ENCODE peak calls at places on chromosome 5, in four cellular contexts. One of them, this sample, is unnamed. For H3K27me3, the result is how much of the 10 kb centered on the place peaks cover.

GRCh38 chr5:15499528-15500325 is at the start of gene FBXL7:
- DNase-seq in uterus: peak
- DNase-seq in heart left ventricle: peak
- DNase-seq in neural progenitor cell: peak
- DNase-seq in this sample: peak

GRCh38 chr5:153513171-153513570 is 22.7 kb downstream of the GRIA1 start:
- DNase-seq in uterus: no peak
- DNase-seq in neural progenitor cell: no peak
- DNase-seq in heart left ventricle: no peak
- DNase-seq in this sample: peak

GRCh38 chr5:58450811-58451629 is 8.9 kb downstream of the PLK2 start:
- DNase-seq in neural progenitor cell: no peak
- DNase-seq in heart left ventricle: no peak
- DNase-seq in uterus: no peak
- DNase-seq in this sample: peak

GRCh38 chr5:76547242-76547890 is 75.8 kb downstream of the F2RL2 start:
- DNase-seq in heart left ventricle: no peak
- DNase-seq in uterus: no peak
- DNase-seq in neural progenitor cell: no peak
- DNase-seq in this sample: peak

GRCh38 chr5:33855396-33855795 is 36.4 kb downstream of the ADAMTS12 start:
- DNase-seq in neural progenitor cell: no peak
- DNase-seq in uterus: no peak
- DNase-seq in heart left ventricle: no peak
- DNase-seq in this sample: no peak

GRCh38 chr5:31962321-31962720 is 211.8 kb downstream of the GOLPH3 start:
- DNase-seq in neural progenitor cell: no peak
- DNase-seq in uterus: peak
- DNase-seq in heart left ventricle: no peak
- DNase-seq in this sample: no peak

GRCh38 chr5:68875351-68875750 is 218.5 kb upstream of the SLC30A5 start:
- DNase-seq in uterus: no peak
- DNase-seq in heart left ventricle: no peak
- DNase-seq in neural progenitor cell: no peak
- DNase-seq in this sample: no peak

GRCh38 chr5:145697251-145698016 is 137.7 kb downstream of the PRELID2 start:
- DNase-seq in neural progenitor cell: peak
- DNase-seq in uterus: no peak
- DNase-seq in heart left ventricle: no peak
- DNase-seq in this sample: peak

GRCh38 chr5:74851026-74851425 is 15.2 kb downstream of the FAM169A start:
- DNase-seq in uterus: no peak
- DNase-seq in heart left ventricle: no peak
- DNase-seq in neural progenitor cell: no peak
- DNase-seq in this sample: no peak

GRCh38 chr5:96816430-96816939 is 8.7 kb upstream of the ERAP1 start:
- DNase-seq in uterus: no peak
- DNase-seq in heart left ventricle: no peak
- DNase-seq in neural progenitor cell: no peak
- DNase-seq in this sample: peak

GRCh38 chr5:73693573-73694061 is 67.6 kb downstream of the ARHGEF28 start:
- DNase-seq in uterus: no peak
- DNase-seq in neural progenitor cell: peak
- DNase-seq in heart left ventricle: no peak
- DNase-seq in this sample: peak

GRCh38 chr5:96780626-96781025 is 27.1 kb downstream of the ERAP1 start:
- DNase-seq in neural progenitor cell: no peak
- DNase-seq in uterus: no peak
- DNase-seq in heart left ventricle: no peak
- DNase-seq in this sample: peak

GRCh38 chr5:172733179-172733973 is 37.6 kb downstream of the DUSP1 start:
- DNase-seq in neural progenitor cell: peak
- DNase-seq in heart left ventricle: peak
- DNase-seq in uterus: peak
- DNase-seq in this sample: peak

GRCh38 chr5:53730938-53731337 is 170.5 kb downstream of the NDUFS4 start:
- DNase-seq in heart left ventricle: no peak
- DNase-seq in uterus: no peak
- DNase-seq in neural progenitor cell: no peak
- DNase-seq in this sample: no peak

GRCh38 chr5:20476016-20476415 is 488.0 kb upstream of the CDH18 start:
- DNase-seq in neural progenitor cell: no peak
- DNase-seq in uterus: no peak
- DNase-seq in heart left ventricle: no peak
- DNase-seq in this sample: peak

GRCh38 chr5:61098251-61098650 is 64.0 kb downstream of the SMIM15 start:
- DNase-seq in uterus: no peak
- DNase-seq in neural progenitor cell: no peak
- DNase-seq in heart left ventricle: no peak
- DNase-seq in this sample: no peak

GRCh38 chr5:153222956-153223355 is 267.5 kb upstream of the GRIA1 start:
- DNase-seq in neural progenitor cell: no peak
- DNase-seq in uterus: no peak
- DNase-seq in heart left ventricle: no peak
- DNase-seq in this sample: peak

GRCh38 chr5:79505138-79505537 is 8.8 kb downstream of the HOMER1 start:
- DNase-seq in heart left ventricle: no peak
- DNase-seq in neural progenitor cell: no peak
- DNase-seq in uterus: no peak
- DNase-seq in this sample: no peak

GRCh38 chr5:137359941-137360340 is 139.2 kb downstream of the SPOCK1 start:
- DNase-seq in neural progenitor cell: no peak
- DNase-seq in heart left ventricle: no peak
- DNase-seq in uterus: no peak
- DNase-seq in this sample: no peak

GRCh38 chr5:155418960-155419579 is 405.5 kb downstream of the KIF4B start:
- DNase-seq in uterus: no peak
- DNase-seq in neural progenitor cell: no peak
- DNase-seq in heart left ventricle: no peak
- DNase-seq in this sample: no peak

GRCh38 chr5:3356016-3356415 is 239.6 kb upstream of the IRX1 start:
- DNase-seq in heart left ventricle: no peak
- DNase-seq in uterus: no peak
- DNase-seq in neural progenitor cell: no peak
- DNase-seq in this sample: no peak

GRCh38 chr5:143931389-143931984 is 119.5 kb downstream of the HMHB1 start:
- DNase-seq in uterus: no peak
- DNase-seq in heart left ventricle: no peak
- DNase-seq in neural progenitor cell: peak
- DNase-seq in this sample: no peak

GRCh38 chr5:107542831-107543231 is 127.9 kb downstream of the EFNA5 start:
- DNase-seq in neural progenitor cell: no peak
- DNase-seq in uterus: peak
- DNase-seq in heart left ventricle: peak
- DNase-seq in this sample: peak

GRCh38 chr5:113358696-113359095 is 76.1 kb downstream of the TSSK1B start:
- DNase-seq in uterus: no peak
- DNase-seq in heart left ventricle: no peak
- DNase-seq in neural progenitor cell: no peak
- DNase-seq in this sample: no peak

GRCh38 chr5:82405166-82405565 is 127.0 kb upstream of the RPS23 start:
- DNase-seq in uterus: no peak
- DNase-seq in heart left ventricle: no peak
- DNase-seq in neural progenitor cell: no peak
- DNase-seq in this sample: peak

GRCh38 chr5:53302524-53302923 is 177.9 kb upstream of the FST start:
- DNase-seq in uterus: no peak
- DNase-seq in heart left ventricle: no peak
- DNase-seq in neural progenitor cell: no peak
- DNase-seq in this sample: peak

GRCh38 chr5:135332519-135333150 is 66.4 kb downstream of the MACROH2A1 start:
- DNase-seq in neural progenitor cell: peak
- DNase-seq in heart left ventricle: no peak
- DNase-seq in uterus: no peak
- DNase-seq in this sample: peak

GRCh38 chr5:115179959-115180709 is 10.4 kb upstream of the TRIM36 start:
- DNase-seq in neural progenitor cell: peak
- DNase-seq in uterus: peak
- DNase-seq in heart left ventricle: peak
- DNase-seq in this sample: peak

GRCh38 chr5:78974011-78974410 is 11.1 kb downstream of the ARSB start:
- DNase-seq in uterus: no peak
- DNase-seq in neural progenitor cell: no peak
- DNase-seq in heart left ventricle: no peak
- DNase-seq in this sample: no peak

GRCh38 chr5:169649486-169649885 is 12.4 kb downstream of the DOCK2 start:
- DNase-seq in uterus: no peak
- DNase-seq in heart left ventricle: no peak
- DNase-seq in neural progenitor cell: no peak
- DNase-seq in this sample: peak

GRCh38 chr5:169646856-169647255 is 9.8 kb downstream of the DOCK2 start:
- DNase-seq in heart left ventricle: no peak
- DNase-seq in neural progenitor cell: no peak
- DNase-seq in uterus: no peak
- DNase-seq in this sample: no peak

GRCh38 chr5:169647566-169647965 is 10.5 kb downstream of the DOCK2 start:
- DNase-seq in uterus: no peak
- DNase-seq in heart left ventricle: no peak
- DNase-seq in neural progenitor cell: no peak
- DNase-seq in this sample: no peak

GRCh38 chr5:169650701-169651331 is 13.7 kb downstream of the DOCK2 start:
- DNase-seq in neural progenitor cell: no peak
- DNase-seq in heart left ventricle: no peak
- DNase-seq in uterus: no peak
- DNase-seq in this sample: peak

DNA sequence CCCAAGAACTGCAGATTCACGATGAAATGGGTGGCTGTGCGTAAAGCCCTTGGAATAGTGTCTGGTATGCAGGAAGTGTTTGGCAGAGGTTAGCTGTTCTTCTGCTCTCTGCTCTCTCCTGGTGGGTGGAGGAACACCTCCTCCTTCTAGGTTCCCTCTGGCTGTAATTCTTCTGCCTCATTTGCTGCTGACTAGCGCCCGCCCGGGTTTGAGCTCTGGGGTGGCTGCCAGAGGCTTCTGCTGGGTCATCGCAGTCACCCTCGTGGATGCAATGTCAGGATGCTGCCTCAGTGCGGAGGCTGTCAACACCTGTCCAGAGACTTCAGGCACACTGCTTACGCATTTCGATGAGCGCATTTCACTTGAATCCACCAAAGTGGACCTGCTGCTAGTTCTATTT is 11.7 kb downstream of the DOCK2 start:
- DNase-seq in uterus: no peak
- DNase-seq in neural progenitor cell: no peak
- DNase-seq in heart left ventricle: peak
- DNase-seq in this sample: no peak
- TF ChIP-seq CTCF in uterus: no peak
- TF ChIP-seq CTCF in neural progenitor cell: peak
- TF ChIP-seq CTCF in heart left ventricle: no peak
- TF ChIP-seq CTCF in this sample: no peak

GRCh38 chr5:175336781-175337180 is 107.2 kb downstream of the DRD1 start:
- DNase-seq in heart left ventricle: no peak
- DNase-seq in uterus: no peak
- DNase-seq in neural progenitor cell: no peak
- DNase-seq in this sample: no peak
- H3K27me3 ChIP-seq in heart left ventricle: under half
- H3K27me3 ChIP-seq in uterus: under half
- H3K27me3 ChIP-seq in neural progenitor cell: under half
- H3K27me3 ChIP-seq in this sample: under half

DNA sequence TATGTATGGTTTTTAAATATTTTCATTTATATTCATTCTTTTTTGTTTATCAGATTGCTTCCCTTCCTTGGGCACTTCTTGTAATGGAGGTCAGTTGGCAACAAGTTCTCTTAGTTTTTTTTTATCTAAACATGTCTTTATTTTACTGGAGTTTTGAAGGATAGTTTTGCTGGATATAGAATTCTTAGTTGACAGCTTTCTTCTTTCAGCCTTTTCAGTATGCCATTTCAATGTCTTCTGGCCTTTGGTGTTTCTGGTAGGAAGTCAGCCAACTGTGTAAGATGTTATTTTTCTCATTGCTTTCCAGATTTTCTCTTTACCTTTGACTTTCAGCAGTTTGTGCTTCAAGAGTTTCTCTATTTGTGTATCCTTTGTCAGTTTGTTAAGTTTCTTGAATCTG is 14.2 kb downstream of the SLC12A2 start:
- DNase-seq in neural progenitor cell: no peak
- DNase-seq in uterus: no peak
- DNase-seq in heart left ventricle: no peak
- DNase-seq in this sample: no peak
- H3K4me3 ChIP-seq in neural progenitor cell: no peak
- H3K4me3 ChIP-seq in uterus: no peak
- H3K4me3 ChIP-seq in heart left ventricle: no peak
- H3K4me3 ChIP-seq in this sample: no peak

DNA sequence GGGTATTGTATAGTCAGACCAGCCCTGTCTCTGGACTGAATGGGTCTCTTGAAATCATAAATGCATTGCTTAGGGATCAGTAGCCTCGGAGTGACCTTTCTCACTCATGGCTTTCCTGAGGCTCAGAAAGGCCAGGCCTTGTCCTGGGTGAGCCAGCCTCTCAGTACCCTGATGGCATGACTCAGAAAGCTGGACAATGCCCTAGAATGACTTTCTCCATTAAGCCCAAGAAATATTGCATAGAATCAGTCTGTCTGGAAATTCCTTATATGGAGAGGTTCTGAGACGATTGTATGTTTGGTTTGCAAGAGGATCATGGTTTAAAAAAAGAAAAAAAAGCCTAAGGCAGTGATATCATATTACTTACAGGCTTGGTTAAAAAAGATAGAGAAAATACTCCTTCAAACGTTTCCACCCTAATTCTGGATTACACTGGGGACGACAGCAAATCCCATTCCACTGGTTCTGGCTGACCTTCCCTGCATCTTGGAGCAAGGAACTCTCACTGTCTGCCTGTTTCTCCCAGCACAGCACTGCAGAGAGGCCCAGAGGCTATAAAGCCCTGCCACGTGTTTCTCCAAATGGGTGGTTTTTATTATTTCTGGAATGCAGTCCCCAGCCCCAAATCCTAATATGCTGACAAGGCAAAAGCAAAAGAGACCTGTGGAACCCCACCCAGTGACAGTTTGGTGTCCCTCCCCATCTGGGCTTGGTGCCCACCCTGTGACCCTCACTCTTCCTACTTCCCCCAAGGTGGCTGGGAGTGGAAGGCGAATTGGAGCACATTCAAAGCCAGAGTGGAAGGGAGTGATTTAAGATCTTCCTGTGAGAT is 34.4 kb downstream of the MAP1B start:
- DNase-seq in heart left ventricle: no peak
- DNase-seq in uterus: peak
- DNase-seq in neural progenitor cell: no peak
- DNase-seq in this sample: peak
- TF ChIP-seq CTCF in heart left ventricle: no peak
- TF ChIP-seq CTCF in uterus: no peak
- TF ChIP-seq CTCF in neural progenitor cell: no peak
- TF ChIP-seq CTCF in this sample: no peak

DNA sequence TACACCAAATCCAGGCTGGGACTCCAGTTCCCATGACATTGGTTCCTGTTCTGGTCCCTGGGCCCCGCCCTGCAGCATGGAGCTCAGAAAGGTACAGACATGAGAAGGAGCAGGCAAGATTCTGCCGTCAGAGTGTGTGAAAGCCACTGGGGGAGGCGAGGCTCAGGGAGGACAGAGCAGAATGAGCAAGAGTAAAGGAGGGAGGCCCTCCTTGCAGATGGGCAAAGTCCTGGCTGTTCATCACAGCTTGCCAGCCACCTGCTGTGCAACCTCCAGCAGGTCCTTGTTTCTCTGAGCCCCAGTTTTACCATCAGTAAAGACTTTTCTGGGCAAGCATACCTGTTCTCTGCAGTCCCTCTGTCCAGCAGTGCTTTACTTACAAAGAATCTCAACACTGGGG is 73.3 kb downstream of the HRH2 start:
- DNase-seq in uterus: no peak
- DNase-seq in neural progenitor cell: no peak
- DNase-seq in heart left ventricle: no peak
- DNase-seq in this sample: no peak
- H3K27me3 ChIP-seq in uterus: under half
- H3K27me3 ChIP-seq in neural progenitor cell: under half
- H3K27me3 ChIP-seq in heart left ventricle: under half
- H3K27me3 ChIP-seq in this sample: under half

This sample was measured in fibroblast of lung.